ENCODE peak calls at places on chromosomes 4 and X, in nine cellular contexts. One of them, this sample, is unnamed.

GRCh38 chr4:30720021-30720655 is at the start of gene PCDH7:
- DNase-seq in GM10248: peak
- DNase-seq in fibroblast of mammary gland: peak
- DNase-seq in glutamatergic neuron: peak
- DNase-seq in uterus: peak
- DNase-seq in A549: peak
- DNase-seq in psoas muscle: peak
- DNase-seq in GM13976: peak
- DNase-seq in coronary artery: no peak
- DNase-seq in this sample: peak

GRCh38 chrX:154135458-154136229 is 8.4 kb upstream of the OPN1LW start:
- DNase-seq in A549: no peak
- DNase-seq in psoas muscle: no peak
- DNase-seq in glutamatergic neuron: no peak
- DNase-seq in GM10248: no peak
- DNase-seq in fibroblast of mammary gland: no peak
- DNase-seq in coronary artery: no peak
- DNase-seq in uterus: no peak
- DNase-seq in GM13976: no peak
- DNase-seq in this sample: no peak

GRCh38 chr4:122908223-122908622 is 14.2 kb downstream of the NUDT6 start:
- DNase-seq in fibroblast of mammary gland: no peak
- DNase-seq in psoas muscle: no peak
- DNase-seq in GM13976: no peak
- DNase-seq in glutamatergic neuron: no peak
- DNase-seq in uterus: no peak
- DNase-seq in coronary artery: no peak
- DNase-seq in A549: no peak
- DNase-seq in GM10248: no peak
- DNase-seq in this sample: no peak

GRCh38 chrX:71976753-71977152 is 66.1 kb downstream of the NHSL2 start:
- DNase-seq in uterus: no peak
- DNase-seq in GM10248: no peak
- DNase-seq in glutamatergic neuron: no peak
- DNase-seq in A549: no peak
- DNase-seq in psoas muscle: no peak
- DNase-seq in fibroblast of mammary gland: peak
- DNase-seq in GM13976: no peak
- DNase-seq in coronary artery: no peak
- DNase-seq in this sample: no peak

GRCh38 chr4:3123201-3123671 is 48.8 kb downstream of the HTT start:
- DNase-seq in GM10248: no peak
- DNase-seq in fibroblast of mammary gland: peak
- DNase-seq in GM13976: no peak
- DNase-seq in coronary artery: no peak
- DNase-seq in psoas muscle: no peak
- DNase-seq in uterus: no peak
- DNase-seq in glutamatergic neuron: no peak
- DNase-seq in A549: no peak
- DNase-seq in this sample: no peak

GRCh38 chr4:175560628-175561027 is 251.4 kb downstream of the GPM6A start:
- DNase-seq in glutamatergic neuron: no peak
- DNase-seq in A549: peak
- DNase-seq in GM13976: peak
- DNase-seq in GM10248: no peak
- DNase-seq in fibroblast of mammary gland: peak
- DNase-seq in coronary artery: no peak
- DNase-seq in uterus: no peak
- DNase-seq in psoas muscle: no peak
- DNase-seq in this sample: peak

GRCh38 chr4:10106421-10107039 is 10.1 kb downstream of the WDR1 start:
- DNase-seq in A549: peak
- DNase-seq in GM10248: no peak
- DNase-seq in coronary artery: peak
- DNase-seq in uterus: peak
- DNase-seq in GM13976: no peak
- DNase-seq in psoas muscle: peak
- DNase-seq in fibroblast of mammary gland: peak
- DNase-seq in glutamatergic neuron: peak
- DNase-seq in this sample: no peak

GRCh38 chrX:68571292-68572256 is 72.7 kb downstream of the YIPF6 start:
- DNase-seq in A549: peak
- DNase-seq in psoas muscle: no peak
- DNase-seq in GM13976: peak
- DNase-seq in coronary artery: no peak
- DNase-seq in GM10248: no peak
- DNase-seq in glutamatergic neuron: no peak
- DNase-seq in uterus: no peak
- DNase-seq in fibroblast of mammary gland: peak
- DNase-seq in this sample: peak

GRCh38 chrX:136608295-136608933 is 39.5 kb upstream of the CD40LG start:
- DNase-seq in fibroblast of mammary gland: peak
- DNase-seq in GM13976: no peak
- DNase-seq in psoas muscle: peak
- DNase-seq in uterus: no peak
- DNase-seq in glutamatergic neuron: no peak
- DNase-seq in coronary artery: no peak
- DNase-seq in A549: peak
- DNase-seq in GM10248: peak
- DNase-seq in this sample: no peak

GRCh38 chr4:4254666-4255065 is 6.6 kb upstream of the TMEM128 start:
- DNase-seq in coronary artery: no peak
- DNase-seq in psoas muscle: no peak
- DNase-seq in GM13976: no peak
- DNase-seq in uterus: no peak
- DNase-seq in fibroblast of mammary gland: no peak
- DNase-seq in A549: no peak
- DNase-seq in GM10248: no peak
- DNase-seq in glutamatergic neuron: no peak
- DNase-seq in this sample: no peak

GRCh38 chr4:46016306-46016705 is 107.5 kb downstream of the GABRG1 start:
- DNase-seq in glutamatergic neuron: no peak
- DNase-seq in fibroblast of mammary gland: no peak
- DNase-seq in coronary artery: no peak
- DNase-seq in A549: no peak
- DNase-seq in uterus: no peak
- DNase-seq in GM13976: no peak
- DNase-seq in GM10248: no peak
- DNase-seq in psoas muscle: no peak
- DNase-seq in this sample: no peak

GRCh38 chrX:153857348-153857903 is 27.1 kb upstream of the PDZD4 start:
- DNase-seq in psoas muscle: no peak
- DNase-seq in coronary artery: no peak
- DNase-seq in GM10248: no peak
- DNase-seq in GM13976: no peak
- DNase-seq in uterus: no peak
- DNase-seq in A549: no peak
- DNase-seq in glutamatergic neuron: no peak
- DNase-seq in fibroblast of mammary gland: no peak
- DNase-seq in this sample: no peak

GRCh38 chrX:131801066-131801465 is 222.0 kb upstream of the STK26 start:
- DNase-seq in coronary artery: no peak
- DNase-seq in uterus: no peak
- DNase-seq in GM13976: no peak
- DNase-seq in psoas muscle: no peak
- DNase-seq in glutamatergic neuron: no peak
- DNase-seq in A549: no peak
- DNase-seq in fibroblast of mammary gland: no peak
- DNase-seq in GM10248: no peak
- DNase-seq in this sample: no peak

GRCh38 chrX:131801911-131802310 is 221.2 kb upstream of the STK26 start:
- DNase-seq in A549: no peak
- DNase-seq in coronary artery: no peak
- DNase-seq in GM13976: no peak
- DNase-seq in GM10248: no peak
- DNase-seq in fibroblast of mammary gland: no peak
- DNase-seq in uterus: no peak
- DNase-seq in glutamatergic neuron: no peak
- DNase-seq in psoas muscle: no peak
- DNase-seq in this sample: no peak

GRCh38 chrX:131802836-131803626 is 220.1 kb upstream of the STK26 start:
- DNase-seq in psoas muscle: peak
- DNase-seq in glutamatergic neuron: no peak
- DNase-seq in GM13976: peak
- DNase-seq in fibroblast of mammary gland: peak
- DNase-seq in coronary artery: no peak
- DNase-seq in GM10248: peak
- DNase-seq in A549: peak
- DNase-seq in uterus: peak
- DNase-seq in this sample: peak
- TF ChIP-seq CTCF in psoas muscle: peak
- TF ChIP-seq CTCF in glutamatergic neuron: no peak
- TF ChIP-seq CTCF in GM13976: peak
- TF ChIP-seq CTCF in fibroblast of mammary gland: peak
- TF ChIP-seq CTCF in coronary artery: peak
- TF ChIP-seq CTCF in GM10248: peak
- TF ChIP-seq CTCF in A549: peak
- TF ChIP-seq CTCF in uterus: peak
- TF ChIP-seq CTCF in this sample: peak

DNA sequence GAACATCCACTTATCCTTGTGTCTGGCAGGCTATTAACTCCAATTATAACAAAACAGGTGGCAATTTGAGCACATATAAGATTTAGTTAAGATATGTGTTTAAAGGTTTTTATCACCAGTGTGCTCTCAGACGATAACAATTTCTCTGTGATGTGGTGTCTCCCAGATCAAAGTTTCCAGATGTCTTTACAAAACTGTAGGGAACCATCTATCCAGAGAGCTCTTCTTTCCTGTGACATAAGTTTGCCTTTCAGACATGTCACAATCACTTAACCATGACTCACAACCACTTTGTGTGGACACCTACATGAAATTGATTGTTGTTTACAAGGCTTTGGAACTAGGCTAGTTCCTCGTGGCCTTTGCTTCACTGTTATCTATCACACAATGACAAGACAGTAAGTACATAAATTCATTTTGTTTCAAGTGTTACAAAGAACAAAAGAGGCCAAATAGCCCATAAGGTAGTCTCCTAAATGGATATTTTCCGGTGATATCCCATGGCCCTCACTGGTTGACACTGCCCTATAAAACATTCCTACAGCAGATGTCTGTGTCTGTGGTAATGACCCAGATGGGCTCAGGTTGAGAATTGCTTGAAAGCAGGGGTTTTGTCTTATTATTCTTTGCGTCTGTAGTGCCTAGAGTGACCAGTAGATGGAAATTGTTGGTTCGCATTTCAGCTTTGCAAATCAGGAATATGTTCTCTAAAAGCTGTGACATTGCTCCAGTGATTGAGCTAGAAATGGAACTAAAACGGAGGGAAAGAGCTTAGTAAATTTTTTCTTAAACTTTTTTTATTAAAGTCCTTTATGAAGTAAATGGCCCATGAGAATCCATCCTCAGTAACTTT is 297.8 kb upstream of the FAM241A start:
- DNase-seq in fibroblast of mammary gland: peak
- DNase-seq in glutamatergic neuron: no peak
- DNase-seq in coronary artery: no peak
- DNase-seq in uterus: no peak
- DNase-seq in A549: no peak
- DNase-seq in psoas muscle: no peak
- DNase-seq in GM13976: no peak
- DNase-seq in GM10248: no peak
- DNase-seq in this sample: no peak
- TF ChIP-seq CTCF in fibroblast of mammary gland: peak
- TF ChIP-seq CTCF in glutamatergic neuron: peak
- TF ChIP-seq CTCF in coronary artery: no peak
- TF ChIP-seq CTCF in uterus: no peak
- TF ChIP-seq CTCF in A549: no peak
- TF ChIP-seq CTCF in psoas muscle: no peak
- TF ChIP-seq CTCF in GM13976: no peak
- TF ChIP-seq CTCF in GM10248: no peak
- TF ChIP-seq CTCF in this sample: no peak

GRCh38 chr4:80921441-80921840 is 109.1 kb upstream of the BMP3 start:
- DNase-seq in A549: no peak
- DNase-seq in fibroblast of mammary gland: no peak
- DNase-seq in psoas muscle: no peak
- DNase-seq in glutamatergic neuron: no peak
- DNase-seq in coronary artery: no peak
- DNase-seq in uterus: no peak
- DNase-seq in GM13976: no peak
- DNase-seq in GM10248: no peak
- DNase-seq in this sample: no peak

GRCh38 chr4:80926446-80926845 is 104.1 kb upstream of the BMP3 start:
- DNase-seq in fibroblast of mammary gland: peak
- DNase-seq in GM13976: no peak
- DNase-seq in psoas muscle: no peak
- DNase-seq in A549: no peak
- DNase-seq in GM10248: no peak
- DNase-seq in coronary artery: no peak
- DNase-seq in uterus: no peak
- DNase-seq in glutamatergic neuron: no peak
- DNase-seq in this sample: no peak

GRCh38 chr4:80925293-80925692 is 105.2 kb upstream of the BMP3 start:
- DNase-seq in GM10248: no peak
- DNase-seq in uterus: no peak
- DNase-seq in GM13976: no peak
- DNase-seq in glutamatergic neuron: no peak
- DNase-seq in fibroblast of mammary gland: no peak
- DNase-seq in psoas muscle: no peak
- DNase-seq in coronary artery: no peak
- DNase-seq in A549: no peak
- DNase-seq in this sample: no peak

GRCh38 chr4:80926891-80927290 is 103.6 kb upstream of the BMP3 start:
- DNase-seq in GM13976: no peak
- DNase-seq in fibroblast of mammary gland: no peak
- DNase-seq in glutamatergic neuron: no peak
- DNase-seq in uterus: no peak
- DNase-seq in psoas muscle: no peak
- DNase-seq in A549: no peak
- DNase-seq in coronary artery: no peak
- DNase-seq in GM10248: no peak
- DNase-seq in this sample: no peak

GRCh38 chr4:80922951-80923350 is 107.6 kb upstream of the BMP3 start:
- DNase-seq in fibroblast of mammary gland: no peak
- DNase-seq in uterus: no peak
- DNase-seq in GM13976: no peak
- DNase-seq in A549: no peak
- DNase-seq in coronary artery: no peak
- DNase-seq in glutamatergic neuron: no peak
- DNase-seq in GM10248: no peak
- DNase-seq in psoas muscle: no peak
- DNase-seq in this sample: no peak
- TF ChIP-seq CTCF in fibroblast of mammary gland: no peak
- TF ChIP-seq CTCF in uterus: no peak
- TF ChIP-seq CTCF in GM13976: no peak
- TF ChIP-seq CTCF in A549: no peak
- TF ChIP-seq CTCF in coronary artery: no peak
- TF ChIP-seq CTCF in glutamatergic neuron: no peak
- TF ChIP-seq CTCF in GM10248: no peak
- TF ChIP-seq CTCF in psoas muscle: no peak
- TF ChIP-seq CTCF in this sample: no peak

DNA sequence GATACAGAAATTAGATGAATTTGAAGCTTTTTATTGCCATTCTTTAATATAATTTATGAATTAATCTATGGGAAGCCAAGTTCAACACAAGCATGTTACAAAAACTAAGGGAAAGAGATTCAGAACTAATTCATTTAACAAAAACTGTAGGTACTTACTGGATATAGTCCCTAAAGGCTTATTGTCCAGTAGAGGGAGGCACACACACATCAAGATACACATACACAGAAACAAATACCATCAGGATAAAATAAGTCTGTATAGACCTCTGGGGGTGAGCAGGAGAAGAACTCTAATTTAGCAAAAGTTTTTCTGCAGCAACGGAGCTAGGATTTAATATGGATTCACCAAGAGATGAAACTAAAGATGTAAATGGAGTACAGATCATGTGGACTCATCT is 83.0 kb upstream of the IL13RA1 start:
- DNase-seq in GM10248: no peak
- DNase-seq in psoas muscle: no peak
- DNase-seq in coronary artery: no peak
- DNase-seq in fibroblast of mammary gland: peak
- DNase-seq in GM13976: peak
- DNase-seq in glutamatergic neuron: no peak
- DNase-seq in A549: peak
- DNase-seq in uterus: no peak
- DNase-seq in this sample: no peak
- TF ChIP-seq CTCF in GM10248: peak
- TF ChIP-seq CTCF in psoas muscle: peak
- TF ChIP-seq CTCF in coronary artery: no peak
- TF ChIP-seq CTCF in fibroblast of mammary gland: peak
- TF ChIP-seq CTCF in GM13976: no peak
- TF ChIP-seq CTCF in glutamatergic neuron: no peak
- TF ChIP-seq CTCF in A549: peak
- TF ChIP-seq CTCF in uterus: peak
- TF ChIP-seq CTCF in this sample: peak